ENCODE peak calls at places on chromosomes 7 and 10, in four cellular contexts. X is brain microvascular endothelial cell, L is hippocampal formation, T is neural crest cell. H is an unnamed sample.

GRCh38 chr7:78176186-78176585 is 377.6 kb downstream of the PHTF2 start:
- DNase-seq in T (no peak), L (no peak), X (no peak), H (peak; percentile 20)

GRCh38 chr10:78109210-78109609 is 75.5 kb downstream of the RPS24 start:
- DNase-seq in X (no peak), L (no peak), T (no peak), H (no peak)

GRCh38 chr7:26013551-26014083 is 138.4 kb upstream of the NFE2L3 start:
- DNase-seq in X (no peak), L (no peak), T (no peak), H (no peak)

GRCh38 chr10:69961168-69961863 is 91.3 kb upstream of the MACROH2A2 start:
- DNase-seq in T (peak; percentile 10), X (peak; percentile 21), L (no peak), H (no peak)

GRCh38 chr7:129069021-129069420 is 14.1 kb upstream of the TNPO3 start:
- DNase-seq in T (no peak), X (no peak), L (no peak), H (no peak)

GRCh38 chr10:57983226-57983870 is 284.3 kb downstream of the IPMK start:
- DNase-seq in T (no peak), X (no peak), L (no peak), H (no peak)

GRCh38 chr10:133009218-133009954 is 67.0 kb upstream of the CFAP46 start:
- DNase-seq in X (no peak), L (no peak), T (no peak), H (no peak)

GRCh38 chr7:47039089-47039648 is 542.7 kb downstream of the TNS3 start:
- DNase-seq in L (no peak), X (no peak), T (no peak), H (no peak)

GRCh38 chr7:142478479-142479220 is 220.8 kb upstream of the PRSS58 start:
- DNase-seq in X (peak; percentile 44), L (no peak), T (no peak), H (peak; percentile 59)

GRCh38 chr7:36207451-36208291 is 54.6 kb downstream of the EEPD1 start:
- DNase-seq in X (peak; percentile 70), L (peak; percentile 57), T (no peak), H (peak; percentile 57)

GRCh38 chr10:6141296-6142151 is 52.7 kb downstream of the RBM17 start:
- DNase-seq in T (no peak), L (no peak), X (peak; percentile 87), H (no peak)

GRCh38 chr10:132938472-132939329 is 3.7 kb downstream of the CFAP46 start:
- DNase-seq in T (no peak), X (peak; percentile 2), L (no peak), H (no peak)

GRCh38 chr10:73908853-73909611 is 1.9 kb upstream of the PLAU start:
- DNase-seq in T (no peak), X (peak; percentile 93), L (no peak), H (no peak)

GRCh38 chr10:93826355-93826754 is 67.4 kb upstream of the SLC35G1 start:
- DNase-seq in X (peak; percentile 18), T (no peak), L (no peak), H (no peak)

GRCh38 chr7:105806592-105807266 is 69.7 kb downstream of the ATXN7L1 start:
- DNase-seq in X (peak; percentile 74), L (no peak), T (no peak), H (no peak)

GRCh38 chr10:102152545-102152890 is 329 bp downstream of the NOLC1 start:
- DNase-seq in T (no peak), X (peak; percentile 20), L (no peak), H (no peak)

GRCh38 chr10:22853906-22854447 is 73.9 kb upstream of the ARMC3 start:
- DNase-seq in L (no peak), X (peak; percentile 20), T (no peak), H (no peak)

GRCh38 chr10:49518982-49519578 is 19.8 kb downstream of the ERCC6 start:
- DNase-seq in T (peak; percentile 44), L (peak; percentile 32), X (peak; percentile 53), H (peak; percentile 46)

GRCh38 chr10:69855346-69856163 is 53.8 kb downstream of the COL13A1 start:
- DNase-seq in T (no peak), X (no peak), L (peak; percentile 39), H (peak; percentile 39)

GRCh38 chr10:522350-522749 is 167.1 kb downstream of the DIP2C start:
- DNase-seq in L (no peak), T (no peak), X (no peak), H (no peak)

GRCh38 chr10:127740596-127740995 is 3.6 kb downstream of the FOXI2 start:
- DNase-seq in L (no peak), X (no peak), T (no peak), H (no peak)

GRCh38 chr10:67936416-67936815 is 52.0 kb downstream of the SIRT1 start:
- DNase-seq in T (no peak), L (no peak), X (peak; percentile 11), H (no peak)

GRCh38 chr7:137992042-137992737 is 9.7 kb downstream of the CREB3L2 start:
- DNase-seq in X (peak; percentile 98), L (no peak), T (no peak), H (no peak)

GRCh38 chr10:10774416-10774815 is 243.3 kb upstream of the CELF2 start:
- DNase-seq in L (no peak), X (no peak), T (no peak), H (no peak)

GRCh38 chr7:139844779-139845442 is 15.8 kb downstream of the TBXAS1 start:
- DNase-seq in X (no peak), L (no peak), T (no peak), H (no peak)

GRCh38 chr10:133276435-133277201 is at the start of gene ADAM8:
- DNase-seq in X (no peak), T (no peak), L (no peak), H (no peak)

GRCh38 chr10:107264742-107265141 is 100.2 kb upstream of the SORCS1 start:
- DNase-seq in T (no peak), L (no peak), X (no peak), H (no peak)

GRCh38 chr10:116721048-116721897 is 21.1 kb downstream of the HSPA12A start:
- DNase-seq in L (no peak), X (no peak), T (no peak), H (no peak)

GRCh38 chr7:50962962-50963374 is 180.3 kb upstream of the GRB10 start:
- DNase-seq in L (no peak), X (peak; percentile 35), T (no peak), H (no peak)

GRCh38 chr7:121083138-121083789 is 94.8 kb downstream of the CPED1 start:
- DNase-seq in L (no peak), T (no peak), X (peak; percentile 84), H (no peak)

GRCh38 chr10:129057856-129058663 is 409.0 kb upstream of the MGMT start:
- DNase-seq in X (no peak), L (no peak), T (no peak), H (no peak)